ENCODE peak calls at places on chromosomes 12 and 14, in nine cellular contexts. X, I, F, S, M, W, Z, H and E are unnamed samples.

GRCh38 chr12:85627584-85627983 is 208.6 kb downstream of the RASSF9 start:
- DNase-seq in X (no peak), I (no peak), F (peak; percentile 89), S (no peak), M (peak; percentile 75), W (no peak), Z (peak; percentile 64), H (no peak), E (peak; percentile 78)

GRCh38 chr12:46268349-46268616 is 560 bp downstream of the SLC38A1 start:
- DNase-seq in X (peak; percentile 78), I (no peak), F (peak; percentile 6), S (no peak), M (peak; percentile 38), W (no peak), Z (peak; percentile 23), H (no peak), E (no peak)

GRCh38 chr12:74015118-74015517 is 522.5 kb upstream of the ATXN7L3B start:
- DNase-seq in X (no peak), I (no peak), F (no peak), S (no peak), M (no peak), W (no peak), Z (no peak), H (no peak), E (no peak)

GRCh38 chr12:110426300-110426910 is 22.9 kb upstream of the ANAPC7 start:
- DNase-seq in X (no peak), I (no peak), F (no peak), S (no peak), M (no peak), W (no peak), Z (no peak), H (no peak), E (no peak)

GRCh38 chr12:25615119-25615518 is 62.0 kb upstream of the LMNTD1 start:
- DNase-seq in X (no peak), I (no peak), F (peak; percentile 89), S (no peak), M (peak; percentile 90), W (no peak), Z (peak; percentile 87), H (no peak), E (peak; percentile 89)

GRCh38 chr12:107523760-107524558 is 161.6 kb upstream of the PWP1 start:
- DNase-seq in X (no peak), I (no peak), F (no peak), S (no peak), M (no peak), W (no peak), Z (no peak), H (no peak), E (no peak)

GRCh38 chr12:56087220-56087619 is 7.3 kb downstream of the ERBB3 start:
- DNase-seq in X (no peak), I (no peak), F (no peak), S (no peak), M (peak; percentile 11), W (no peak), Z (peak; percentile 42), H (peak; percentile 90), E (peak; percentile 37)

GRCh38 chr14:42428996-42429395 is 822.3 kb downstream of the LRFN5 start:
- DNase-seq in X (no peak), I (no peak), F (no peak), S (peak; percentile 65), M (no peak), W (no peak), Z (no peak), H (no peak), E (peak; percentile 35)

GRCh38 chr14:68965261-68965761 is 13.8 kb downstream of the ACTN1 start:
- DNase-seq in X (peak; percentile 41), I (no peak), F (no peak), S (no peak), M (no peak), W (no peak), Z (no peak), H (no peak), E (no peak)

GRCh38 chr14:95477411-95478089 is 38.9 kb downstream of the SYNE3 start:
- DNase-seq in X (no peak), I (no peak), F (no peak), S (no peak), M (no peak), W (no peak), Z (no peak), H (no peak), E (no peak)

GRCh38 chr14:88825503-88825902 is 1.1 kb downstream of the TTC8 start:
- DNase-seq in X (no peak), I (no peak), F (peak; percentile 15), S (no peak), M (no peak), W (no peak), Z (no peak), H (no peak), E (no peak)

GRCh38 chr12:31959701-31960391 is 631 bp downstream of the RESF1 start:
- DNase-seq in X (peak; percentile 80), I (peak; percentile 61), F (peak; percentile 55), S (peak; percentile 76), M (peak; percentile 68), W (peak; percentile 72), Z (peak; percentile 64), H (peak; percentile 83), E (peak; percentile 46)

GRCh38 chr12:14216405-14217294 is 148.8 kb upstream of the ATF7IP start:
- DNase-seq in X (no peak), I (no peak), F (peak; percentile 11), S (peak; percentile 46), M (peak; percentile 21), W (no peak), Z (no peak), H (no peak), E (peak; percentile 44)

GRCh38 chr14:70113211-70113610 is 75.5 kb downstream of the SLC8A3 start:
- DNase-seq in X (no peak), I (no peak), F (no peak), S (no peak), M (no peak), W (no peak), Z (no peak), H (no peak), E (no peak)

DNA sequence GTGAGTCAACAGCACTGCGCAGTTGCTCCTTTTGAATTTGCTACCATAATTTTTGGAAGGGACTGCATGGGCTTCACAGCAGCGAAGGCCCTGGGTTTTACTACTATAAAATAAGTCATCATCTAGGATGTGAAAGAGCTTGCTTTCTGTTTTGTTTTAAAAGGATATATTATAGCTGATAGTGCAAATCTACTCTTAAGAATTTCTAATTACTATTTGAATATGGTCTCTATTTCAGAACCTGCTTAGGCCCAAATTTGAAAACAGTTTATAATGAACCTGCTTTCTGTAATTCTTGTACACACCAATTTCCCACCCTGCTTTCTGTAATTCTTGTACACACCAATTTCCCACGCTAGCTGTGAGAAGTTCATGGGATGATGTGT is 73.0 kb downstream of the SRGAP1 start:
- DNase-seq in X (no peak), I (no peak), F (no peak), S (no peak), M (no peak), W (no peak), Z (no peak), H (no peak), E (no peak)
- H3K4me3 ChIP-seq in X (no peak overlapping the region), I (no peak overlapping the region), F (no peak overlapping the region), S (no peak overlapping the region), M (no peak overlapping the region), W (no peak overlapping the region), Z (no peak overlapping the region), H (no peak overlapping the region), E (no peak overlapping the region)

GRCh38 chr12:1630827-1631591 is 2.0 kb downstream of the WNT5B start:
- DNase-seq in X (no peak), I (no peak), F (peak; percentile 46), S (no peak), M (no peak), W (no peak), Z (peak; percentile 52), H (no peak), E (no peak)

GRCh38 chr12:1630081-1630826 is 1.2 kb downstream of the WNT5B start:
- DNase-seq in X (peak; percentile 84), I (peak; percentile 31), F (no peak), S (no peak), M (no peak), W (peak; percentile 54), Z (peak; percentile 40), H (peak; percentile 69), E (no peak)

GRCh38 chr12:1632702-1633101 is 3.7 kb downstream of the WNT5B start:
- DNase-seq in X (no peak), I (no peak), F (no peak), S (no peak), M (no peak), W (no peak), Z (no peak), H (no peak), E (no peak)

GRCh38 chr12:1629338-1630080 is 478 bp downstream of the WNT5B start:
- DNase-seq in X (no peak), I (no peak), F (no peak), S (no peak), M (no peak), W (peak; percentile 38), Z (no peak), H (no peak), E (no peak)

GRCh38 chr12:1628671-1629337 is at the start of gene WNT5B:
- DNase-seq in X (no peak), I (no peak), F (no peak), S (no peak), M (no peak), W (no peak), Z (no peak), H (no peak), E (no peak)
- H3K4me3 ChIP-seq in X (peak within 1 kb of the TSS; percentile 45), I (peak within 1 kb of the TSS; percentile 42), F (peak within 1 kb of the TSS; percentile 29), S (peak within 1 kb of the TSS; percentile 47), M (peak within 1 kb of the TSS; percentile 50), W (peak within 1 kb of the TSS; percentile 37), Z (peak within 1 kb of the TSS; percentile 37), H (no peak within 1 kb of the TSS), E (peak within 1 kb of the TSS; percentile 36)

GRCh38 chr14:102541771-102542170 is 32.2 kb upstream of the ANKRD9 start:
- DNase-seq in X (no peak), I (no peak), F (no peak), S (no peak), M (no peak), W (no peak), Z (no peak), H (no peak), E (no peak)

GRCh38 chr14:102544034-102544744 is 34.6 kb upstream of the ANKRD9 start:
- DNase-seq in X (no peak), I (no peak), F (no peak), S (no peak), M (no peak), W (no peak), Z (no peak), H (no peak), E (no peak)

GRCh38 chr14:102544745-102545460 is 35.3 kb upstream of the ANKRD9 start:
- DNase-seq in X (no peak), I (no peak), F (no peak), S (peak; percentile 35), M (no peak), W (no peak), Z (no peak), H (peak; percentile 83), E (no peak)

GRCh38 chr14:102547067-102547466 is 37.5 kb upstream of the ANKRD9 start:
- DNase-seq in X (no peak), I (no peak), F (no peak), S (no peak), M (no peak), W (no peak), Z (no peak), H (no peak), E (no peak)

GRCh38 chr14:102545461-102546265 is 36.1 kb upstream of the ANKRD9 start:
- DNase-seq in X (no peak), I (no peak), F (no peak), S (no peak), M (no peak), W (no peak), Z (peak; percentile 67), H (no peak), E (no peak)
- H3K4me3 ChIP-seq in X (no peak overlapping the region), I (no peak overlapping the region), F (no peak overlapping the region), S (no peak overlapping the region), M (no peak overlapping the region), W (no peak overlapping the region), Z (no peak overlapping the region), H (no peak overlapping the region), E (no peak overlapping the region)

GRCh38 chr14:71498151-71498734 is 434.0 kb upstream of the RGS6 start:
- DNase-seq in X (no peak), I (no peak), F (peak; percentile 69), S (peak; percentile 38), M (peak; percentile 76), W (no peak), Z (peak; percentile 33), H (no peak), E (no peak)
- H3K4me3 ChIP-seq in X (no peak overlapping the region), I (no peak overlapping the region), F (no peak overlapping the region), S (peak overlapping the region; percentile 31), M (no peak overlapping the region), W (no peak overlapping the region), Z (no peak overlapping the region), H (no peak overlapping the region), E (no peak overlapping the region)